ENCODE peak calls at places on chromosomes 4 and X, in eight cellular contexts. One of them, this sample, is unnamed.

GRCh38 chr4:41216294-41217019 is 2.1 kb upstream of the APBB2 start:
- DNase-seq in mucosa of descending colon: peak; percentile 88
- DNase-seq in A549: peak; percentile 81
- DNase-seq in ascending aorta: peak; percentile 88
- DNase-seq in left ventricle myocardium inferior: peak; percentile 61
- DNase-seq in suprapubic skin: peak; percentile 88
- DNase-seq in choroid plexus epithelial cell: peak; percentile 78
- DNase-seq in spleen: peak; percentile 81
- DNase-seq in this sample: peak; percentile 65

GRCh38 chr4:147194107-147194506 is 248.4 kb upstream of the TTC29 start:
- DNase-seq in left ventricle myocardium inferior: no peak
- DNase-seq in suprapubic skin: no peak
- DNase-seq in A549: no peak
- DNase-seq in spleen: no peak
- DNase-seq in choroid plexus epithelial cell: peak; percentile 10
- DNase-seq in mucosa of descending colon: no peak
- DNase-seq in ascending aorta: no peak
- DNase-seq in this sample: no peak

GRCh38 chr4:63049726-63050125 is 1359.5 kb downstream of the TECRL start:
- DNase-seq in suprapubic skin: no peak
- DNase-seq in left ventricle myocardium inferior: no peak
- DNase-seq in A549: no peak
- DNase-seq in choroid plexus epithelial cell: no peak
- DNase-seq in spleen: no peak
- DNase-seq in mucosa of descending colon: no peak
- DNase-seq in ascending aorta: no peak
- DNase-seq in this sample: no peak

GRCh38 chr4:101597204-101597603 is 193.3 kb upstream of the BANK1 start:
- DNase-seq in suprapubic skin: no peak
- DNase-seq in left ventricle myocardium inferior: no peak
- DNase-seq in A549: no peak
- DNase-seq in choroid plexus epithelial cell: no peak
- DNase-seq in spleen: no peak
- DNase-seq in ascending aorta: no peak
- DNase-seq in mucosa of descending colon: no peak
- DNase-seq in this sample: peak; percentile 10

GRCh38 chr4:107719211-107719926 is 665 bp downstream of the PAPSS1 start:
- DNase-seq in mucosa of descending colon: no peak
- DNase-seq in ascending aorta: no peak
- DNase-seq in choroid plexus epithelial cell: peak; percentile 50
- DNase-seq in left ventricle myocardium inferior: no peak
- DNase-seq in A549: no peak
- DNase-seq in spleen: no peak
- DNase-seq in suprapubic skin: no peak
- DNase-seq in this sample: peak; percentile 33

GRCh38 chr4:10664408-10664807 is 20.2 kb downstream of the CLNK start:
- DNase-seq in choroid plexus epithelial cell: peak; percentile 93
- DNase-seq in suprapubic skin: no peak
- DNase-seq in spleen: no peak
- DNase-seq in left ventricle myocardium inferior: peak; percentile 22
- DNase-seq in A549: no peak
- DNase-seq in mucosa of descending colon: no peak
- DNase-seq in ascending aorta: peak; percentile 78
- DNase-seq in this sample: peak; percentile 92

GRCh38 chr4:8297141-8297601 is 27.6 kb downstream of the HTRA3 start:
- DNase-seq in A549: no peak
- DNase-seq in spleen: no peak
- DNase-seq in left ventricle myocardium inferior: no peak
- DNase-seq in choroid plexus epithelial cell: no peak
- DNase-seq in mucosa of descending colon: peak; percentile 17
- DNase-seq in ascending aorta: peak; percentile 52
- DNase-seq in suprapubic skin: no peak
- DNase-seq in this sample: no peak

GRCh38 chr4:86892639-86892965 is 380 bp upstream of the C4orf36 start:
- DNase-seq in spleen: no peak
- DNase-seq in mucosa of descending colon: no peak
- DNase-seq in ascending aorta: no peak
- DNase-seq in choroid plexus epithelial cell: no peak
- DNase-seq in left ventricle myocardium inferior: no peak
- DNase-seq in A549: no peak
- DNase-seq in suprapubic skin: no peak
- DNase-seq in this sample: no peak

GRCh38 chrX:28549839-28550238 is 37.4 kb upstream of the IL1RAPL1 start:
- DNase-seq in choroid plexus epithelial cell: no peak
- DNase-seq in ascending aorta: no peak
- DNase-seq in mucosa of descending colon: no peak
- DNase-seq in A549: no peak
- DNase-seq in suprapubic skin: no peak
- DNase-seq in left ventricle myocardium inferior: no peak
- DNase-seq in spleen: no peak
- DNase-seq in this sample: no peak

GRCh38 chr4:27836505-27836904 is 975.9 kb downstream of the STIM2 start:
- DNase-seq in A549: no peak
- DNase-seq in spleen: no peak
- DNase-seq in choroid plexus epithelial cell: peak; percentile 6
- DNase-seq in left ventricle myocardium inferior: no peak
- DNase-seq in ascending aorta: no peak
- DNase-seq in mucosa of descending colon: no peak
- DNase-seq in suprapubic skin: no peak
- DNase-seq in this sample: peak; percentile 0

GRCh38 chr4:8394806-8395205 is 45.7 kb downstream of the ACOX3 start:
- DNase-seq in choroid plexus epithelial cell: no peak
- DNase-seq in left ventricle myocardium inferior: no peak
- DNase-seq in A549: no peak
- DNase-seq in spleen: no peak
- DNase-seq in mucosa of descending colon: no peak
- DNase-seq in ascending aorta: no peak
- DNase-seq in suprapubic skin: no peak
- DNase-seq in this sample: no peak

GRCh38 chr4:118353452-118353851 is 649 bp upstream of the PRSS12 start:
- DNase-seq in left ventricle myocardium inferior: no peak
- DNase-seq in suprapubic skin: no peak
- DNase-seq in ascending aorta: no peak
- DNase-seq in choroid plexus epithelial cell: no peak
- DNase-seq in spleen: no peak
- DNase-seq in A549: no peak
- DNase-seq in mucosa of descending colon: no peak
- DNase-seq in this sample: no peak

GRCh38 chr4:25013756-25014737 is 16.7 kb downstream of the LGI2 start:
- DNase-seq in spleen: no peak
- DNase-seq in mucosa of descending colon: no peak
- DNase-seq in ascending aorta: no peak
- DNase-seq in A549: no peak
- DNase-seq in choroid plexus epithelial cell: no peak
- DNase-seq in left ventricle myocardium inferior: no peak
- DNase-seq in suprapubic skin: no peak
- DNase-seq in this sample: peak; percentile 39

GRCh38 chr4:86970447-86971354 is 35.9 kb downstream of the AFF1 start:
- DNase-seq in A549: no peak
- DNase-seq in ascending aorta: no peak
- DNase-seq in left ventricle myocardium inferior: no peak
- DNase-seq in choroid plexus epithelial cell: no peak
- DNase-seq in suprapubic skin: no peak
- DNase-seq in spleen: no peak
- DNase-seq in mucosa of descending colon: no peak
- DNase-seq in this sample: no peak

GRCh38 chr4:72326692-72327632 is 242.1 kb downstream of the ADAMTS3 start:
- DNase-seq in spleen: no peak
- DNase-seq in left ventricle myocardium inferior: no peak
- DNase-seq in choroid plexus epithelial cell: peak; percentile 75
- DNase-seq in suprapubic skin: no peak
- DNase-seq in A549: peak; percentile 2
- DNase-seq in ascending aorta: no peak
- DNase-seq in mucosa of descending colon: no peak
- DNase-seq in this sample: peak; percentile 57

GRCh38 chr4:8707045-8707781 is 114.6 kb downstream of the CPZ start:
- DNase-seq in left ventricle myocardium inferior: peak; percentile 5
- DNase-seq in suprapubic skin: peak; percentile 69
- DNase-seq in A549: no peak
- DNase-seq in mucosa of descending colon: no peak
- DNase-seq in ascending aorta: peak; percentile 48
- DNase-seq in choroid plexus epithelial cell: no peak
- DNase-seq in spleen: peak; percentile 45
- DNase-seq in this sample: no peak

GRCh38 chrX:147917700-147918694 is 6.3 kb downstream of the FMR1 start:
- DNase-seq in choroid plexus epithelial cell: peak; percentile 41
- DNase-seq in A549: no peak
- DNase-seq in mucosa of descending colon: no peak
- DNase-seq in suprapubic skin: no peak
- DNase-seq in spleen: no peak
- DNase-seq in ascending aorta: no peak
- DNase-seq in left ventricle myocardium inferior: no peak
- DNase-seq in this sample: peak; percentile 66

GRCh38 chr4:25834411-25835107 is 28.2 kb downstream of the SEL1L3 start:
- DNase-seq in spleen: no peak
- DNase-seq in suprapubic skin: no peak
- DNase-seq in mucosa of descending colon: no peak
- DNase-seq in ascending aorta: no peak
- DNase-seq in A549: no peak
- DNase-seq in left ventricle myocardium inferior: no peak
- DNase-seq in choroid plexus epithelial cell: no peak
- DNase-seq in this sample: no peak

GRCh38 chrX:69128573-69128972 is 36.7 kb downstream of the PJA1 start:
- DNase-seq in left ventricle myocardium inferior: no peak
- DNase-seq in A549: no peak
- DNase-seq in mucosa of descending colon: no peak
- DNase-seq in ascending aorta: no peak
- DNase-seq in spleen: no peak
- DNase-seq in choroid plexus epithelial cell: peak; percentile 22
- DNase-seq in suprapubic skin: no peak
- DNase-seq in this sample: no peak

DNA sequence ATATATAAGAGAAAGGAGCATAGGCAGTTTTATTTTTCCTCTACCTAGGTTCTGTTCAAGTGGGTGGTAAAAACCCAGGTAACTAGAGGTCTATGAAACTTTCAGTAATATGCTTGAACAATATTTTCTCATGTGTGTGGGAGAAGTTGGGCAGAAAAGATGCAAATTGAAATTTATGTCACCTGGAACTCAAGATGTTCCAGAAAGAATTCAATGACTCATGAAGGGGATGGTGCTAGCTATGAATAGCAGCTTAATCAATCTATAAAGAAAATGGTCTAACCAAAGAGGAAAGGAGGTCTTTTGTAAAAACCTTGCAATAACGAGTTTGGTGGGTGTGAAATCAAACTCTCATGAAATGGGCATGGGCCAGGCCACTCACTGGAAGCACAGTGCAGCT is 263.8 kb downstream of the INPP4B start:
- DNase-seq in spleen: no peak
- DNase-seq in left ventricle myocardium inferior: no peak
- DNase-seq in A549: no peak
- DNase-seq in choroid plexus epithelial cell: no peak
- DNase-seq in mucosa of descending colon: no peak
- DNase-seq in suprapubic skin: no peak
- DNase-seq in ascending aorta: no peak
- DNase-seq in this sample: no peak
- H3K4me3 ChIP-seq in spleen: no peak overlapping the region
- H3K4me3 ChIP-seq in left ventricle myocardium inferior: no peak overlapping the region
- H3K4me3 ChIP-seq in A549: no peak overlapping the region
- H3K4me3 ChIP-seq in choroid plexus epithelial cell: no peak overlapping the region
- H3K4me3 ChIP-seq in mucosa of descending colon: no peak overlapping the region
- H3K4me3 ChIP-seq in suprapubic skin: no peak overlapping the region
- H3K4me3 ChIP-seq in ascending aorta: no peak overlapping the region
- H3K4me3 ChIP-seq in this sample: no peak overlapping the region

GRCh38 chrX:47196098-47196497 is 2.5 kb downstream of the UBA1 start:
- DNase-seq in choroid plexus epithelial cell: no peak
- DNase-seq in ascending aorta: no peak
- DNase-seq in spleen: no peak
- DNase-seq in A549: no peak
- DNase-seq in left ventricle myocardium inferior: no peak
- DNase-seq in mucosa of descending colon: no peak
- DNase-seq in suprapubic skin: no peak
- DNase-seq in this sample: no peak
- H3K4me3 ChIP-seq in choroid plexus epithelial cell: peak overlapping the region; percentile 8
- H3K4me3 ChIP-seq in ascending aorta: peak overlapping the region; percentile 11
- H3K4me3 ChIP-seq in spleen: no peak overlapping the region
- H3K4me3 ChIP-seq in A549: no peak overlapping the region
- H3K4me3 ChIP-seq in left ventricle myocardium inferior: peak overlapping the region; percentile 82
- H3K4me3 ChIP-seq in mucosa of descending colon: no peak overlapping the region
- H3K4me3 ChIP-seq in suprapubic skin: peak overlapping the region; percentile 68
- H3K4me3 ChIP-seq in this sample: peak overlapping the region; percentile 16

DNA sequence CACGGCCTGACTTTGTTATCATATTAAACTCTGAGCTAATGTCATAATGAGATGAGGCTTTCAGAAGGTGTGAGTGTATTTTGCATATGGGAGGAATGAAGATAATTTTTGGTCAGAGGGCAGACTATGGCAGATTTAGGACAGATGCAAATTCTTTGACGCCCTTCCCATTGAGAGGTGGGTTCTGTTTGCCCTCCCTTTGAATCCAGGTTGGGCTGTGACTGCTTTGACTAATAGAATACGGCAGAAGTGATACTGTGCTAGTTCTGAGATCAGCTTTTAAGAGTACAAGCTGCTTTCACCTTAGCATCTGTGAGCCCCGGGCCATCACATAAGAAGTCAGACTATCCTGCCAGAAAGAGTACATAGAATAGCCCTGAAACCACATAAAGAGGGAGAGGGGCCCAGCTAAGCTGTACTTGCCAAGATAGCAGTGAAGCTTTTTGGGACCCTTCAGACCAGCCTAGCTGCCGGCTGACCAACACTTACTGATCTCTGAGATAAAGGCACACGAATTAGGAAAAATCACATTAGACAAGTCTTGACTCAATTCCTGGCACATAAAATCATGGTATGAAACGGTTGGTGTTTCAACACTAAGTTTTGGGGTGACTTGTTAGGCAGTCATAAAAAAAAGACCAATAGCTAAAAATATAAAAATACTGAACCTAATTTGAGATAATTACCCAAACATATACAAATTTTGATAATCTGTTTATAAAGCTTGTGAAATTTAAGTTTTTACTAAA is 166.7 kb upstream of the SH3RF1 start:
- DNase-seq in left ventricle myocardium inferior: no peak
- DNase-seq in ascending aorta: no peak
- DNase-seq in suprapubic skin: no peak
- DNase-seq in spleen: no peak
- DNase-seq in A549: no peak
- DNase-seq in choroid plexus epithelial cell: no peak
- DNase-seq in mucosa of descending colon: no peak
- DNase-seq in this sample: no peak
- H3K4me3 ChIP-seq in left ventricle myocardium inferior: no peak overlapping the region
- H3K4me3 ChIP-seq in ascending aorta: no peak overlapping the region
- H3K4me3 ChIP-seq in suprapubic skin: no peak overlapping the region
- H3K4me3 ChIP-seq in spleen: no peak overlapping the region
- H3K4me3 ChIP-seq in A549: no peak overlapping the region
- H3K4me3 ChIP-seq in choroid plexus epithelial cell: no peak overlapping the region
- H3K4me3 ChIP-seq in mucosa of descending colon: no peak overlapping the region
- H3K4me3 ChIP-seq in this sample: no peak overlapping the region

DNA sequence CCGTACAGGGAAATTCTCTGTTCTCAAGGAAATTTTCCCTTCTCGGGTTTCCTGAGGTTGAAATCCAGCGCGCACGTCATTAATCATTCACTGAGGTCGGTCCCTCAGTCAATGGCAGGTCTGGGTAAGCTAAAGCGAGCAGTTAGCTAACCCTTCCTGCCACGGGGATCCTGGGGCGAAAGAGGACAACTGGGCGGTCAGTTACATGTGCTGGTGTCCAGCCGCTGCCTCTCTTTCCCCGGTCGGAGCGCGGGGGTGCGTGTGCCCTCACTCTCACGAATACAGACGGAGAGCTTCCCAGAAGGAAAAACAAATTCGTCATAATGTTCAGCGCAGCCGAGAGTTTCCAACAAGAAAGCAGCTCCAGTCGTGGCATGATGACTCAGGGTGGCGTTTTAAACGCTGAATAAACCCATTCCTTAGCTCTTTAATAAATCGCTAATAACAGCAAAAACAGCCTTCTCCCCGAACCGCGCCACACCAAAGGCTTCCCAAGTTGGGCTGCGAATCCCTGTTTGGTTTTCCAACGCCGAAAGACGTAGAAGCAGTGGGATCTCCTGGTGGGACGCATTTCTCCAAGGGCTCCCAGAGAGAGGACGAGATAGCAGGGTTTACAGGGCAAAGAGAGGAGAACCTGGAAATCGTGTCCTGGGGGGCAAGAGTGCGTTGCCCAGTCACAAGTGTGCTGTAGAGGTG is 745 bp upstream of the FGF5 start:
- DNase-seq in choroid plexus epithelial cell: peak; percentile 53
- DNase-seq in ascending aorta: no peak
- DNase-seq in mucosa of descending colon: no peak
- DNase-seq in left ventricle myocardium inferior: no peak
- DNase-seq in A549: no peak
- DNase-seq in suprapubic skin: no peak
- DNase-seq in spleen: no peak
- DNase-seq in this sample: peak; percentile 92
- H3K4me3 ChIP-seq in choroid plexus epithelial cell: peak overlapping the region; percentile 57
- H3K4me3 ChIP-seq in ascending aorta: peak overlapping the region; percentile 55
- H3K4me3 ChIP-seq in mucosa of descending colon: no peak overlapping the region
- H3K4me3 ChIP-seq in left ventricle myocardium inferior: peak overlapping the region; percentile 69
- H3K4me3 ChIP-seq in A549: peak overlapping the region; percentile 54
- H3K4me3 ChIP-seq in suprapubic skin: peak overlapping the region; percentile 52
- H3K4me3 ChIP-seq in spleen: peak overlapping the region; percentile 18
- H3K4me3 ChIP-seq in this sample: peak overlapping the region; percentile 91

This sample was measured in fibroblast of mammary gland.